ENCODE peak calls at places on chromosome 14, in four cellular contexts. U, M, X and Y are unnamed samples.

GRCh38 chr14:76647699-76648298 is 113.5 kb upstream of the VASH1 start:
- DNase-seq in U (peak; percentile 72), X (peak; percentile 52), M (peak; percentile 47), Y (peak; percentile 56)

GRCh38 chr14:100394886-100395672 is 71.9 kb downstream of the SLC25A47 start:
- DNase-seq in M (no peak), U (no peak), X (no peak), Y (no peak)

GRCh38 chr14:61632401-61633195 is 62.7 kb upstream of the HIF1A start:
- DNase-seq in U (no peak), M (no peak), X (no peak), Y (no peak)

GRCh38 chr14:36256131-36256801 is 64.2 kb downstream of the MBIP start:
- DNase-seq in X (no peak), U (peak; percentile 18), M (no peak), Y (no peak)

GRCh38 chr14:55088356-55088755 is 36.9 kb downstream of the MAPK1IP1L start:
- DNase-seq in X (no peak), M (no peak), U (no peak), Y (no peak)

GRCh38 chr14:104724981-104725771 is 1.1 kb downstream of the ADSS1 start:
- DNase-seq in U (peak; percentile 49), M (no peak), X (no peak), Y (peak; percentile 32)

GRCh38 chr14:93002851-93003298 is 79.9 kb downstream of the CHGA start:
- DNase-seq in X (peak; percentile 78), M (no peak), U (no peak), Y (no peak)

GRCh38 chr14:97603201-97603600 is 806.0 kb downstream of the VRK1 start:
- DNase-seq in X (no peak), U (no peak), M (no peak), Y (no peak)